ENCODE peak calls at places on chromosomes 1 and 21, in ten cellular contexts. One of them, this sample, is unnamed.
A peak's percentile ranks its signal among the peaks of the same experiment; 100 is the strongest.

GRCh38 chr1:6498576-6499111 is 7.2 kb upstream of the PLEKHG5 start:
- DNase-seq in stimulated activated CD4-positive, alpha-beta T cell treated with anti-CD3 and anti-CD28 coated beads, Interleukin-4, amount 100 ng/mL, for 24 hours: no peak
- DNase-seq in RPMI7951: no peak
- DNase-seq in A172: no peak
- DNase-seq in IMR-90: no peak
- DNase-seq in substantia nigra: no peak
- DNase-seq in iPS-NIHi11: no peak
- DNase-seq in EH: no peak
- DNase-seq in tibial artery: no peak
- DNase-seq in HFF-Myc: no peak
- DNase-seq in this sample: no peak

GRCh38 chr21:41970751-41971653 is 17.2 kb upstream of the C2CD2 start:
- DNase-seq in IMR-90: no peak
- DNase-seq in A172: no peak
- DNase-seq in stimulated activated CD4-positive, alpha-beta T cell treated with anti-CD3 and anti-CD28 coated beads, Interleukin-4, amount 100 ng/mL, for 24 hours: no peak
- DNase-seq in tibial artery: no peak
- DNase-seq in iPS-NIHi11: no peak
- DNase-seq in substantia nigra: no peak
- DNase-seq in HFF-Myc: no peak
- DNase-seq in EH: no peak
- DNase-seq in RPMI7951: no peak
- DNase-seq in this sample: no peak

GRCh38 chr1:102191723-102192122 is 195.0 kb upstream of the OLFM3 start:
- DNase-seq in iPS-NIHi11: peak; percentile 63
- DNase-seq in EH: peak; percentile 7
- DNase-seq in stimulated activated CD4-positive, alpha-beta T cell treated with anti-CD3 and anti-CD28 coated beads, Interleukin-4, amount 100 ng/mL, for 24 hours: no peak
- DNase-seq in HFF-Myc: no peak
- DNase-seq in A172: peak; percentile 8
- DNase-seq in tibial artery: no peak
- DNase-seq in IMR-90: no peak
- DNase-seq in RPMI7951: peak; percentile 8
- DNase-seq in substantia nigra: no peak
- DNase-seq in this sample: peak; percentile 21

GRCh38 chr1:58809327-58810040 is 25.6 kb upstream of the JUN start:
- DNase-seq in EH: peak; percentile 75
- DNase-seq in HFF-Myc: no peak
- DNase-seq in iPS-NIHi11: no peak
- DNase-seq in tibial artery: no peak
- DNase-seq in stimulated activated CD4-positive, alpha-beta T cell treated with anti-CD3 and anti-CD28 coated beads, Interleukin-4, amount 100 ng/mL, for 24 hours: no peak
- DNase-seq in A172: no peak
- DNase-seq in RPMI7951: peak; percentile 36
- DNase-seq in IMR-90: peak; percentile 73
- DNase-seq in substantia nigra: no peak
- DNase-seq in this sample: peak; percentile 85

GRCh38 chr1:84365225-84366221 is 32.8 kb upstream of the DNASE2B start:
- DNase-seq in EH: peak; percentile 99
- DNase-seq in HFF-Myc: peak; percentile 100
- DNase-seq in A172: peak; percentile 91
- DNase-seq in IMR-90: peak; percentile 99
- DNase-seq in stimulated activated CD4-positive, alpha-beta T cell treated with anti-CD3 and anti-CD28 coated beads, Interleukin-4, amount 100 ng/mL, for 24 hours: peak; percentile 3
- DNase-seq in RPMI7951: peak; percentile 95
- DNase-seq in substantia nigra: no peak
- DNase-seq in iPS-NIHi11: no peak
- DNase-seq in tibial artery: no peak
- DNase-seq in this sample: peak; percentile 99

GRCh38 chr1:172697463-172698100 is 38.7 kb downstream of the FASLG start:
- DNase-seq in substantia nigra: no peak
- DNase-seq in A172: no peak
- DNase-seq in IMR-90: no peak
- DNase-seq in tibial artery: no peak
- DNase-seq in iPS-NIHi11: no peak
- DNase-seq in RPMI7951: no peak
- DNase-seq in stimulated activated CD4-positive, alpha-beta T cell treated with anti-CD3 and anti-CD28 coated beads, Interleukin-4, amount 100 ng/mL, for 24 hours: no peak
- DNase-seq in EH: no peak
- DNase-seq in HFF-Myc: no peak
- DNase-seq in this sample: no peak

GRCh38 chr1:21552715-21553114 is 43.5 kb downstream of the ALPL start:
- DNase-seq in IMR-90: peak; percentile 93
- DNase-seq in A172: peak; percentile 56
- DNase-seq in EH: peak; percentile 96
- DNase-seq in stimulated activated CD4-positive, alpha-beta T cell treated with anti-CD3 and anti-CD28 coated beads, Interleukin-4, amount 100 ng/mL, for 24 hours: no peak
- DNase-seq in HFF-Myc: no peak
- DNase-seq in tibial artery: no peak
- DNase-seq in iPS-NIHi11: no peak
- DNase-seq in RPMI7951: peak; percentile 60
- DNase-seq in substantia nigra: no peak
- DNase-seq in this sample: peak; percentile 93

GRCh38 chr1:205970486-205970885 is 27.2 kb upstream of the SLC26A9 start:
- DNase-seq in A172: peak; percentile 37
- DNase-seq in stimulated activated CD4-positive, alpha-beta T cell treated with anti-CD3 and anti-CD28 coated beads, Interleukin-4, amount 100 ng/mL, for 24 hours: no peak
- DNase-seq in IMR-90: no peak
- DNase-seq in tibial artery: no peak
- DNase-seq in EH: peak; percentile 27
- DNase-seq in HFF-Myc: no peak
- DNase-seq in RPMI7951: no peak
- DNase-seq in substantia nigra: no peak
- DNase-seq in iPS-NIHi11: no peak
- DNase-seq in this sample: no peak

GRCh38 chr1:25720624-25721023 is 79.4 kb upstream of the SELENON start:
- DNase-seq in A172: no peak
- DNase-seq in tibial artery: no peak
- DNase-seq in HFF-Myc: no peak
- DNase-seq in IMR-90: peak; percentile 42
- DNase-seq in substantia nigra: no peak
- DNase-seq in RPMI7951: no peak
- DNase-seq in EH: no peak
- DNase-seq in iPS-NIHi11: no peak
- DNase-seq in stimulated activated CD4-positive, alpha-beta T cell treated with anti-CD3 and anti-CD28 coated beads, Interleukin-4, amount 100 ng/mL, for 24 hours: no peak
- DNase-seq in this sample: no peak

GRCh38 chr21:34365794-34366193 is 2.0 kb downstream of the KCNE2 start:
- DNase-seq in IMR-90: no peak
- DNase-seq in tibial artery: no peak
- DNase-seq in stimulated activated CD4-positive, alpha-beta T cell treated with anti-CD3 and anti-CD28 coated beads, Interleukin-4, amount 100 ng/mL, for 24 hours: no peak
- DNase-seq in HFF-Myc: no peak
- DNase-seq in A172: no peak
- DNase-seq in iPS-NIHi11: no peak
- DNase-seq in substantia nigra: no peak
- DNase-seq in RPMI7951: no peak
- DNase-seq in EH: no peak
- DNase-seq in this sample: no peak

GRCh38 chr1:211685823-211686222 is 10.4 kb upstream of the NEK2 start:
- DNase-seq in EH: no peak
- DNase-seq in stimulated activated CD4-positive, alpha-beta T cell treated with anti-CD3 and anti-CD28 coated beads, Interleukin-4, amount 100 ng/mL, for 24 hours: no peak
- DNase-seq in IMR-90: no peak
- DNase-seq in A172: no peak
- DNase-seq in substantia nigra: no peak
- DNase-seq in RPMI7951: no peak
- DNase-seq in tibial artery: no peak
- DNase-seq in HFF-Myc: no peak
- DNase-seq in iPS-NIHi11: no peak
- DNase-seq in this sample: no peak

GRCh38 chr1:43688109-43688387 is 19.3 kb upstream of the ST3GAL3 start:
- DNase-seq in EH: no peak
- DNase-seq in RPMI7951: no peak
- DNase-seq in A172: no peak
- DNase-seq in substantia nigra: no peak
- DNase-seq in iPS-NIHi11: no peak
- DNase-seq in HFF-Myc: no peak
- DNase-seq in IMR-90: no peak
- DNase-seq in stimulated activated CD4-positive, alpha-beta T cell treated with anti-CD3 and anti-CD28 coated beads, Interleukin-4, amount 100 ng/mL, for 24 hours: no peak
- DNase-seq in tibial artery: no peak
- DNase-seq in this sample: no peak

GRCh38 chr1:3714814-3715213 is 37.4 kb upstream of the CCDC27 start:
- DNase-seq in substantia nigra: no peak
- DNase-seq in RPMI7951: no peak
- DNase-seq in A172: no peak
- DNase-seq in iPS-NIHi11: no peak
- DNase-seq in IMR-90: no peak
- DNase-seq in tibial artery: no peak
- DNase-seq in EH: no peak
- DNase-seq in stimulated activated CD4-positive, alpha-beta T cell treated with anti-CD3 and anti-CD28 coated beads, Interleukin-4, amount 100 ng/mL, for 24 hours: no peak
- DNase-seq in HFF-Myc: no peak
- DNase-seq in this sample: no peak

GRCh38 chr1:30512922-30513265 is 210.5 kb downstream of the MATN1 start:
- DNase-seq in HFF-Myc: no peak
- DNase-seq in stimulated activated CD4-positive, alpha-beta T cell treated with anti-CD3 and anti-CD28 coated beads, Interleukin-4, amount 100 ng/mL, for 24 hours: no peak
- DNase-seq in A172: no peak
- DNase-seq in iPS-NIHi11: no peak
- DNase-seq in tibial artery: no peak
- DNase-seq in RPMI7951: no peak
- DNase-seq in substantia nigra: no peak
- DNase-seq in EH: no peak
- DNase-seq in IMR-90: no peak
- DNase-seq in this sample: no peak

GRCh38 chr1:52967666-52968065 is 40.6 kb downstream of the SCP2 start:
- DNase-seq in RPMI7951: no peak
- DNase-seq in HFF-Myc: no peak
- DNase-seq in A172: no peak
- DNase-seq in stimulated activated CD4-positive, alpha-beta T cell treated with anti-CD3 and anti-CD28 coated beads, Interleukin-4, amount 100 ng/mL, for 24 hours: no peak
- DNase-seq in tibial artery: no peak
- DNase-seq in iPS-NIHi11: no peak
- DNase-seq in EH: peak; percentile 14
- DNase-seq in IMR-90: no peak
- DNase-seq in substantia nigra: no peak
- DNase-seq in this sample: no peak

GRCh38 chr1:18951818-18952391 is 4.6 kb downstream of the IFFO2 start:
- DNase-seq in HFF-Myc: no peak
- DNase-seq in IMR-90: no peak
- DNase-seq in EH: no peak
- DNase-seq in stimulated activated CD4-positive, alpha-beta T cell treated with anti-CD3 and anti-CD28 coated beads, Interleukin-4, amount 100 ng/mL, for 24 hours: peak; percentile 85
- DNase-seq in tibial artery: no peak
- DNase-seq in substantia nigra: no peak
- DNase-seq in RPMI7951: peak; percentile 76
- DNase-seq in iPS-NIHi11: no peak
- DNase-seq in A172: no peak
- DNase-seq in this sample: peak; percentile 20

This sample was measured in cardiac fibroblast.